ENCODE peak calls at places on chromosomes 12 and 14, in seven cellular contexts. A, S, Q, X, P, U and R are unnamed samples.

GRCh38 chr12:67772276-67773169 is 124.0 kb downstream of the DYRK2 start:
- DNase-seq in A (no peak), S (peak; percentile 78), Q (no peak), X (no peak), P (peak; percentile 64), U (no peak), R (peak; percentile 51)

GRCh38 chr12:32309811-32310755 is 89.3 kb upstream of the FGD4 start:
- DNase-seq in A (no peak), S (no peak), Q (no peak), X (no peak), P (no peak), U (no peak), R (no peak)

GRCh38 chr12:31018106-31018890 is 55.4 kb upstream of the DDX11 start:
- DNase-seq in A (no peak), S (no peak), Q (no peak), X (no peak), P (no peak), U (no peak), R (no peak)

GRCh38 chr14:44820230-44820964 is 141.3 kb downstream of the KLHL28 start:
- DNase-seq in A (no peak), S (no peak), Q (no peak), X (no peak), P (peak; percentile 49), U (no peak), R (peak; percentile 59)

GRCh38 chr14:105394714-105395537 is 3.4 kb upstream of the TEX22 start:
- DNase-seq in A (no peak), S (no peak), Q (no peak), X (no peak), P (no peak), U (no peak), R (no peak)

GRCh38 chr12:22231836-22232235 is 102.7 kb downstream of the ST8SIA1 start:
- DNase-seq in A (no peak), S (peak; percentile 10), Q (no peak), X (no peak), P (no peak), U (no peak), R (no peak)

GRCh38 chr12:10140001-10140400 is 10.0 kb upstream of the CLEC7A start:
- DNase-seq in A (peak; percentile 44), S (peak; percentile 32), Q (peak; percentile 35), X (no peak), P (no peak), U (peak; percentile 48), R (peak; percentile 42)

GRCh38 chr12:10469701-10470100 is 16.5 kb upstream of the KLRC1 start:
- DNase-seq in A (no peak), S (no peak), Q (no peak), X (no peak), P (no peak), U (no peak), R (no peak)

GRCh38 chr14:67722293-67722692 is 20.6 kb downstream of the RDH12 start:
- DNase-seq in A (no peak), S (no peak), Q (no peak), X (no peak), P (no peak), U (no peak), R (peak; percentile 35)

GRCh38 chr14:53048631-53049030 is 97.8 kb upstream of the FERMT2 start:
- DNase-seq in A (no peak), S (no peak), Q (no peak), X (no peak), P (no peak), U (no peak), R (no peak)

GRCh38 chr12:110848524-110848923 is 1.7 kb downstream of the CCDC63 start:
- DNase-seq in A (no peak), S (no peak), Q (no peak), X (no peak), P (no peak), U (no peak), R (no peak)

GRCh38 chr12:91704446-91704845 is 441.2 kb downstream of the BTG1 start:
- DNase-seq in A (no peak), S (no peak), Q (no peak), X (no peak), P (no peak), U (no peak), R (no peak)

GRCh38 chr12:132356686-132357622 is 27.6 kb upstream of the GALNT9 start:
- DNase-seq in A (peak; percentile 22), S (peak; percentile 40), Q (no peak), X (peak; percentile 27), P (no peak), U (no peak), R (no peak)

GRCh38 chr12:113113397-113113796 is 22.2 kb downstream of the RASAL1 start:
- DNase-seq in A (no peak), S (no peak), Q (no peak), X (no peak), P (no peak), U (no peak), R (no peak)

GRCh38 chr12:106431839-106432411 is 74.4 kb downstream of the POLR3B start:
- DNase-seq in A (no peak), S (no peak), Q (no peak), X (no peak), P (no peak), U (no peak), R (no peak)

GRCh38 chr14:100836961-100837811 is 11.3 kb downstream of the MEG3 start:
- DNase-seq in A (no peak), S (no peak), Q (no peak), X (no peak), P (no peak), U (no peak), R (no peak)

GRCh38 chr14:34053666-34054065 is 102.8 kb upstream of the EGLN3 start:
- DNase-seq in A (no peak), S (no peak), Q (no peak), X (no peak), P (no peak), U (no peak), R (no peak)

GRCh38 chr14:91258876-91259275 is 14.4 kb upstream of the GPR68 start:
- DNase-seq in A (no peak), S (no peak), Q (no peak), X (no peak), P (no peak), U (no peak), R (no peak)

GRCh38 chr14:91258021-91258618 is 13.6 kb upstream of the GPR68 start:
- DNase-seq in A (no peak), S (no peak), Q (no peak), X (no peak), P (no peak), U (no peak), R (no peak)

GRCh38 chr14:91261986-91262549 is 17.6 kb upstream of the GPR68 start:
- DNase-seq in A (no peak), S (no peak), Q (no peak), X (no peak), P (no peak), U (no peak), R (no peak)

GRCh38 chr14:91263329-91263728 is 18.8 kb upstream of the GPR68 start:
- DNase-seq in A (no peak), S (no peak), Q (no peak), X (no peak), P (no peak), U (no peak), R (no peak)

DNA sequence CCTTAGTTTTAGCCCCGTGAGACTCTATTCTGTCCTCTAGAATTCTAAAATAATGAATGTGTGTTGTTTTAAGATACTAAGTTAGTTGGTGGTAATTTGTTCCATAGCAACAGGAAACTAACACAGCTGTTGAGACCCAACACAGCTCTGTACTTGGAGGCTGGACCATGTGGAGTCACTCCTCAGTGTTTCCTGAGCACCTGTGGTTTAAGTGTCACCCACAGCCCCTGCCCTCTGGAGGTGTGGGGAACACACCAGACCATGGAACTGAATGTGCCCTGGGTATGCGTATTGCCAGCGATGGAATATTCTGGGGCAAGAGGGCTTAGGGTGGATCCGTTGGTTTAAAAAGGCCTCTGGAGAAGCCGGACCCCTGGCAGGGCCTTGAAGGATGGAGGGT is 16.6 kb upstream of the GPR68 start:
- DNase-seq in A (no peak), S (no peak), Q (no peak), X (no peak), P (no peak), U (no peak), R (no peak)
- TF ChIP-seq SP1 in A (no peak), S (no peak), Q (no peak), X (no peak), P (no peak), U (no peak), R (no peak)

DNA sequence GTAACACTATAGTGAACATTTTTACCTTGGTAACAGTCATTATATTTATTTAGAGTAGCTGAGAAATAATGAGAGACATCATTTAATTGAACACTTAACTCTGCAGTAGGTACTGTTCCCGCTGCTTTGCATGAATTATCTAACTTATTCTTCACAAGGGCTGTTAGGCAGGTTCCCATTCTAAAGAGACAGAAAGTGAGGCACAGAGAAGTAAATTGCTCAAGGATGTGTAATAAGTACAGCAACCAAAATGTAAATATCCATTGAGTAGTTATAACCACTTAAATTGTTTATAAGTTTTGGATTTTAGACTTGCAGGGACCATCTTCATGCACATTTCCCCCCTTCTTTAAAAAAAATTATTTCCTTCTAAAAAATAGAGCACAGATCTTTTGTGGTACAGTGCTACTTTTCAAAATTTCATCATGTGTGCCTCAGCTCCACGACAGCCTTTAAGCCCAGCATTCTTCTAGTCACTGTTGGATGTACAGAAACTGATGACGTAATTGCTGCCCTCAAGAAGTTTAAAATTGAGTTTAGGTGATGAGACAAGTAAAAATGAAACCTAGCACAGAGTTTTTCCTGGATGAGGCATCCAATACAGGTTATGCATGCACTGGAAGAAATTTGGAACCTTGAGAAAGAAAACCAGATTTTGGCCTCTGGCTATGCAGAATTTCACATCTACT is 6.0 kb upstream of the MANSC4 start:
- DNase-seq in A (no peak), S (no peak), Q (no peak), X (no peak), P (no peak), U (no peak), R (no peak)
- TF ChIP-seq SP1 in A (no peak), S (no peak), Q (no peak), X (no peak), P (no peak), U (no peak), R (no peak)

GRCh38 chr14:75811862-75812505 is 150.9 kb downstream of the TTLL5 start:
- DNase-seq in A (no peak), S (no peak), Q (no peak), X (no peak), P (no peak), U (no peak), R (no peak)
- TF ChIP-seq SP1 in A (no peak), S (no peak), Q (no peak), X (no peak), P (no peak), U (no peak), R (no peak)

DNA sequence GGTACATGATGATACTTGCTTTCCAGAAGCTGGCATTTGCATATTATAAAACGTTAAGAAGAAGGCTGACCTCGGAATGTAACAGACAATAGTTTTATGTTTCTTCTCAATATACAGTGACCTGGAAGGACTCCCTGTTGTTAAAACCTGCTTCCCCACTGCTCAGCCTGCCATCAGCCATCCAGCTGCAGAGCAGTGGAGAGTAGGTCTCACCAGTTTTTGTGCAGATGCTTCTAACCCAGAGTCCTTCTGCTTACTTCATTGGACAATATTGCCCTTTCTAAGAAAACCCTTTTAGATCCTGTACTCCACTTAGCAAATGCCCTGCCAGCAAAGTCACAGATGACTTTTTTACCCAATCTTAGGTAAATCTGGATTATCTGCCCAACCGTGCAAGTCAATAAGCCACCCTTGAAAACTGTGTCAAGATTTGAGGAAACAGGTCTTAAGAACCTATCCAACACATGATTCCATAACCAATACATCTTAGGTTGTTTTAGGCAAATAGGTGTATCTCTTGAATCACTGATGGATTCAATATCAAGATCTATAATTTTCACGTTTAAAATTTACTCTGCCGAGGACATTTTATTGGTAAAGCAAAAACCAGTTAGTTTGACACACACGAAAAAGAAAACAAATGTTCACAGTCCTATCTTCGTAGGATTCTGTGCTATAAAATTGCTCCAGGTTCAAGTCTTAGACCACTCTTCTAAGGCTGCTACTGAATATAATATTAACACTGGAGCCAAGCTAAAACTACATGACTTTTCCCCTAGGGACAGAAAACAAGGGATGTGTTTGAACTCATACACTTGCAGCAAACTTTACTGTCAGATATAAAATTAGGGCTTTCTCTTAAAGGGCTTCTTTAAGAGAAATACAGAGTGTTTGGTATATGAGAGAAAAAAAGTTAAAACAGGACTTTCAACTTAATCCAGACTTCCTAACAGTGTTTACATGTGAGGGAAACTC is 5.7 kb downstream of the PHLDA1 start:
- DNase-seq in A (no peak), S (no peak), Q (no peak), X (no peak), P (no peak), U (no peak), R (no peak)
- TF ChIP-seq SP1 in A (peak; percentile 9), S (no peak), Q (no peak), X (no peak), P (no peak), U (no peak), R (no peak)